ENCODE peak calls at places on chromosomes 12 and 14, in five cellular contexts. O, A, B, G and D are unnamed samples.

GRCh38 chr12:21992823-21993222 is 51.6 kb upstream of the ABCC9 start:
- DNase-seq in A (no peak), B (no peak), O (no peak), G (no peak), D (peak; percentile 15)

GRCh38 chr12:78441737-78442453 is 422.7 kb upstream of the SYT1 start:
- DNase-seq in A (no peak), B (no peak), O (no peak), G (no peak), D (no peak)

GRCh38 chr12:125683748-125684381 is 618.6 kb downstream of the AACS start:
- DNase-seq in O (no peak), B (no peak), A (no peak), G (peak; percentile 72), D (peak; percentile 12)

GRCh38 chr14:57189070-57189469 is 79.6 kb downstream of the EXOC5 start:
- DNase-seq in A (no peak), B (no peak), G (no peak), O (no peak), D (peak; percentile 3)

GRCh38 chr12:24546084-24546483 is 402.8 kb downstream of the BCAT1 start:
- DNase-seq in G (no peak), A (no peak), O (no peak), B (no peak), D (no peak)

GRCh38 chr12:99111600-99111999 is 466.5 kb downstream of the APAF1 start:
- DNase-seq in O (no peak), A (no peak), G (no peak), B (no peak), D (peak; percentile 35)

GRCh38 chr14:23114669-23115491 is 4.2 kb downstream of the CEBPE start:
- DNase-seq in O (peak; percentile 69), G (no peak), B (no peak), A (no peak), D (no peak)

GRCh38 chr12:52251367-52252055 is 18.5 kb downstream of the KRT7 start:
- DNase-seq in A (no peak), O (no peak), B (no peak), G (no peak), D (no peak)

GRCh38 chr12:47276253-47277070 is 196.7 kb upstream of the AMIGO2 start:
- DNase-seq in A (peak; percentile 77), O (no peak), B (no peak), G (no peak), D (peak; percentile 84)

GRCh38 chr14:91891721-91892220 is 24.4 kb upstream of the TC2N start:
- DNase-seq in O (no peak), A (no peak), B (no peak), G (no peak), D (no peak)

GRCh38 chr14:43795600-43796228 is 711.4 kb downstream of the FSCB start:
- DNase-seq in A (no peak), B (no peak), O (no peak), G (no peak), D (no peak)

GRCh38 chr12:24479131-24479530 is 469.8 kb downstream of the BCAT1 start:
- DNase-seq in G (no peak), A (no peak), O (no peak), B (no peak), D (no peak)

GRCh38 chr14:77026166-77026929 is 2.2 kb downstream of the IRF2BPL start:
- DNase-seq in B (peak; percentile 75), A (no peak), O (peak; percentile 71), G (peak; percentile 30), D (no peak)

GRCh38 chr12:46886541-46887041 is 60.8 kb upstream of the SLC38A4 start:
- DNase-seq in O (no peak), G (no peak), B (no peak), A (no peak), D (no peak)

GRCh38 chr12:5043589-5044419 is at the start of gene KCNA5:
- DNase-seq in G (peak; percentile 37), A (no peak), O (peak; percentile 80), B (no peak), D (no peak)

GRCh38 chr12:14167005-14167628 is 185.7 kb upstream of the GRIN2B start:
- DNase-seq in A (peak; percentile 22), O (no peak), G (peak; percentile 66), B (no peak), D (peak; percentile 38)

GRCh38 chr12:47014474-47014873 is 64.9 kb upstream of the PCED1B start:
- DNase-seq in A (no peak), G (no peak), O (no peak), B (no peak), D (no peak)

GRCh38 chr12:27771470-27772327 is 8.3 kb upstream of the KLHL42 start:
- DNase-seq in A (no peak), G (no peak), O (no peak), B (no peak), D (no peak)

GRCh38 chr12:100576311-100577036 is 3.0 kb downstream of the GAS2L3 start:
- DNase-seq in G (no peak), A (no peak), O (no peak), B (no peak), D (no peak)

GRCh38 chr12:110745632-110746284 is 3.1 kb upstream of the PPP1CC start:
- DNase-seq in B (no peak), G (no peak), O (no peak), A (no peak), D (no peak)

GRCh38 chr12:4911316-4911994 is 1.8 kb downstream of the KCNA1 start:
- DNase-seq in B (peak; percentile 42), A (no peak), G (no peak), O (no peak), D (no peak)

GRCh38 chr12:92224685-92225331 is 79.2 kb upstream of the BTG1 start:
- DNase-seq in B (no peak), A (no peak), G (no peak), O (no peak), D (no peak)

DNA sequence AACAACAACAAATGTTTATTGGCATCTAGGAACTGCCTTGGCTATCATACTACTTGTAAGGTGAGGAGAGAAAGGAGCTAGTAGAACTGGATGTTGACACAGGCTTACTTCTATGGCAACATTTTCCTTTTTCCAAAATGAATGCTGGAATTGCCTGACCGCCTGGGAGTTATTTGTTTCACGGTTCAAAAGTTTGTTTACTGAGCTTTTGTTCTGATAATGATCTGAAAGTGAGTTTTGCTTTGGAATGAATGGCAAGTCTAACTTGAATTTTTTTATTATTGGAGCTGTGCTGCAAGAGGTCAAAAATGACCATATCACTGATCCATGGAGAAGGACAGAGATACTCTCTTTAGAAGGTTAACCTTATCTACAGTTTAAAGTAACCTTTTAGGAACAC is 183.5 kb upstream of the CAND1 start:
- DNase-seq in A (no peak), B (no peak), O (no peak), G (no peak), D (no peak)
- H3K4me3 ChIP-seq in A (no peak overlapping the region), B (no peak overlapping the region), O (no peak overlapping the region), G (no peak overlapping the region), D (no peak overlapping the region)

GRCh38 chr12:49295087-49296001 is at the start of gene PRPH:
- DNase-seq in A (peak; percentile 11), B (no peak), G (no peak), O (no peak), D (no peak)
- H3K4me3 ChIP-seq in A (no peak within 1 kb of the TSS), B (no peak within 1 kb of the TSS), G (no peak within 1 kb of the TSS), O (no peak within 1 kb of the TSS), D (no peak within 1 kb of the TSS)

GRCh38 chr14:20988717-20989116 is 1.1 kb upstream of the METTL17 start:
- DNase-seq in B (peak; percentile 47), O (peak; percentile 56), A (no peak), G (no peak), D (no peak)

GRCh38 chr14:20989787-20990600 is at the start of gene METTL17:
- DNase-seq in O (peak; percentile 94), A (peak; percentile 85), G (peak; percentile 84), B (peak; percentile 93), D (peak; percentile 96)

GRCh38 chr14:20986811-20987210 is 3.0 kb upstream of the METTL17 start:
- DNase-seq in B (no peak), G (no peak), A (no peak), O (no peak), D (no peak)

GRCh38 chr14:20989464-20989786 is 355 bp upstream of the METTL17 start:
- DNase-seq in B (no peak), O (no peak), A (no peak), G (no peak), D (no peak)
- H3K4me3 ChIP-seq in B (no peak overlapping the region), O (no peak overlapping the region), A (peak overlapping the region; percentile 93), G (no peak overlapping the region), D (peak overlapping the region; percentile 99)

GRCh38 chr12:83015390-83016225 is 328.9 kb downstream of the TMTC2 start:
- DNase-seq in G (no peak), A (no peak), B (no peak), O (no peak), D (no peak)
- H3K4me3 ChIP-seq in G (no peak overlapping the region), A (no peak overlapping the region), B (no peak overlapping the region), O (peak overlapping the region; percentile 16), D (no peak overlapping the region)